ENCODE peak calls at places on chromosomes 3 and 15, in nine cellular contexts. C is glutamatergic neuron, R is dorsolateral prefrontal cortex, I is stomach, V is WERI-Rb-1, G is fibroblast of mammary gland, B is cardiac muscle cell, X is astrocyte, P is fibroblast of lung. A is an unnamed sample.

GRCh38 chr3:73546961-73547360 is 77.8 kb downstream of the PDZRN3 start:
- DNase-seq in X (peak; percentile 98), G (peak; percentile 95), C (no peak), P (peak; percentile 85), V (no peak), R (no peak), I (no peak), B (no peak), A (peak; percentile 52)

GRCh38 chr3:126216416-126216815 is 36.0 kb upstream of the ALDH1L1 start:
- DNase-seq in G (peak; percentile 15), P (peak; percentile 2), V (no peak), R (no peak), I (no peak), B (no peak), C (no peak), X (peak; percentile 66), A (no peak)

GRCh38 chr3:10780922-10781321 is 35.1 kb upstream of the SLC6A11 start:
- DNase-seq in G (no peak), P (no peak), V (no peak), I (no peak), R (no peak), C (no peak), B (no peak), X (no peak), A (no peak)

GRCh38 chr15:78203346-78204225 is 30.8 kb downstream of the ACSBG1 start:
- DNase-seq in P (no peak), V (no peak), C (no peak), I (peak; percentile 21), G (no peak), X (no peak), R (peak; percentile 43), B (no peak), A (no peak)

GRCh38 chr3:149604125-149604851 is 53.5 kb downstream of the WWTR1 start:
- DNase-seq in G (peak; percentile 49), R (no peak), X (no peak), P (no peak), C (peak; percentile 60), B (no peak), V (peak; percentile 66), I (no peak), A (no peak)

GRCh38 chr3:51963951-51964451 is 3.3 kb downstream of the PCBP4 start:
- DNase-seq in G (no peak), X (no peak), C (peak; percentile 77), I (no peak), B (peak; percentile 32), R (peak; percentile 44), P (no peak), V (peak; percentile 99), A (no peak)

GRCh38 chr3:142152349-142152748 is 3.0 kb upstream of the TFDP2 start:
- DNase-seq in V (no peak), I (no peak), X (no peak), B (peak; percentile 38), G (no peak), C (peak; percentile 25), R (no peak), P (no peak), A (no peak)

GRCh38 chr3:160012108-160012507 is 23.5 kb downstream of the IL12A start:
- DNase-seq in P (no peak), C (no peak), B (no peak), R (no peak), G (no peak), X (no peak), V (no peak), I (no peak), A (no peak)

GRCh38 chr15:64792282-64792681 is 16.9 kb upstream of the RBPMS2 start:
- DNase-seq in R (no peak), G (peak; percentile 35), B (no peak), C (no peak), P (no peak), V (no peak), X (peak; percentile 3), I (no peak), A (no peak)

DNA sequence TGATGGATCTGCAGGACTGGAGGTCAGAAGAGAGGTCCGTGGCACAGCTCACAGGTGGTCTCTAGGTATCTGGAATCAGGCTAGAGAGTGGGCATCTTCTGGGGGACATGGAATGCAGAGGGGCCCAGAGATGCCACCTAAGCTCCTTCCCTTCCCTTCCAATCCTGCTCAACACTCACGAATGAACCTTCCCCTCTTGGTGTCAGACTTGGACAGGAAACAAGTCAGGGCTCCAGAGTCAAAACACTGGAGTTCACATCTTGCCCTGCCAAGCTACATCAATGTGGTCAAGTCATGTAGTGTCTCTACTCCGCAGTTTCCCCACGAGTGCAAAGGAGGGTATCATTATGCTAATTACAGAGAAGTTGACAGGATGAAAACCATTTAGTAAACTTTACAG is 16.0 kb upstream of the RBPMS2 start:
- DNase-seq in C (no peak), X (no peak), V (no peak), I (no peak), R (no peak), P (no peak), G (no peak), B (no peak), A (no peak)
- TF ChIP-seq CTCF in C (no peak), X (no peak), V (no peak), I (no peak), R (no peak), P (no peak), G (no peak), B (no peak), A (no peak)

GRCh38 chr3:36696799-36697198 is 67.6 kb downstream of the DCLK3 start:
- DNase-seq in B (no peak), C (no peak), I (no peak), V (no peak), G (no peak), X (no peak), R (no peak), P (no peak), A (no peak)

GRCh38 chr3:36698314-36698713 is 66.0 kb downstream of the DCLK3 start:
- DNase-seq in P (no peak), R (no peak), C (no peak), V (no peak), B (no peak), I (no peak), X (no peak), G (no peak), A (no peak)

GRCh38 chr3:36695769-36696137 is 68.6 kb downstream of the DCLK3 start:
- DNase-seq in P (peak; percentile 49), B (no peak), C (no peak), R (no peak), V (no peak), I (no peak), G (peak; percentile 78), X (peak; percentile 87), A (no peak)

GRCh38 chr3:36695113-36695768 is 69.1 kb downstream of the DCLK3 start:
- DNase-seq in G (no peak), R (no peak), P (no peak), C (no peak), X (no peak), I (no peak), V (no peak), B (no peak), A (no peak)

DNA sequence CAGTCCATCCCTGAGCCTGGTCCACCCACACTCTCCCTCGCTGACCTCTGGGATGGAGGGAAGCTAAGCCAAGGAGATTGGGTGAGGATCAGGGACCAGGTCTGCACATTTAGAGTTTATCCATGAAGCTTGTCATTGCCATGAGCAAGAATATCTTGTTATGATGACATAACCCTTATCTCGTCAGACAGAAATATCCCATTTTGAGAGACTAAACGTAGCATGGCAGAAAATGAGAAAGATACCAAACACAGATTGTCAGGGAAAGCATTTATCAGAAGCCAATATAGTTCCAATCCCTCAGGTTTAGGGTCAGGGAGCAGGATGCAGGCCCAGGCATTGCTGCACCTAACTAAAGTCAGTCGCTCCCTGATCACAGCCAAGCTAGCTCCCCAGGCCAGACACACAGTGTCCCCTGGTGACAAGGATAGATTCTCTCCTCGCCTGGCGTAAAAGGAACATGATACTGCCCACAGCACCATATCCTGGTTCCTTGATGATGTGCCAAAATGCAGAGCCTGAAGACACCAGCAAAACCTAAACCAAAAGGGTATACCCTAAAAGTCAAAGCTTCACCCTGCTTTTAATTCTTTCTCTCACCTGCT is 66.9 kb downstream of the DCLK3 start:
- DNase-seq in X (no peak), G (no peak), I (no peak), V (peak; percentile 44), B (peak; percentile 38), C (no peak), P (no peak), R (no peak), A (no peak)
- TF ChIP-seq CTCF in X (no peak), G (no peak), I (no peak), V (peak; percentile 57), B (no peak), C (no peak), P (no peak), R (no peak), A (peak; percentile 16)

GRCh38 chr15:79292011-79292410 is 9.5 kb downstream of the ANKRD34C start:
- DNase-seq in I (no peak), G (no peak), B (no peak), V (no peak), R (no peak), P (no peak), X (no peak), C (no peak), A (no peak)

GRCh38 chr15:79299836-79300235 is 11.1 kb upstream of the TMED3 start:
- DNase-seq in P (no peak), I (no peak), R (no peak), V (no peak), B (no peak), X (no peak), C (no peak), G (no peak), A (no peak)

GRCh38 chr15:79294075-79294474 is 11.6 kb downstream of the ANKRD34C start:
- DNase-seq in B (peak; percentile 43), C (no peak), X (no peak), G (no peak), V (no peak), I (no peak), R (no peak), P (no peak), A (no peak)

GRCh38 chr15:79290642-79291275 is 8.2 kb downstream of the ANKRD34C start:
- DNase-seq in C (no peak), X (no peak), P (no peak), R (no peak), G (no peak), V (no peak), B (no peak), I (no peak), A (no peak)

DNA sequence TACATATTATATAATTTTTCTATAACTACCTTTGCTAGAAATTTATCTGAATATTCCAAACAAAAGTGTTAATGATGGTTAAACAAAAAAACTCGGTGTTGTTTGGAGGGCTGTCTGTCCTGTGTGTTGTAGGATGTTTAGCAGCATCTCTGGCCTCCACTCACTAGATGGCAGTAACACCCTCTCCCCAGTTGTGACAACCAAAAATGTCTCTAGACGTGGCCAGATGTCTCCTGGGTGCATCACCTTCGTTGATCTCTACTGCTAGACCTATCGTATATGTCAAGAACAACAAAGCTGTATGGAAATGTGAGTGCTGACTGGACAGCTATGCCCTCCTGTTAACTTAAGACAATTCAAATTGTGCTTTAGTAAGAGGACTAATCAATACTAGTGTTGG is 14.1 kb downstream of the ANKRD34C start:
- DNase-seq in I (no peak), B (no peak), X (no peak), C (no peak), P (no peak), V (peak; percentile 21), G (no peak), R (no peak), A (no peak)
- TF ChIP-seq CTCF in I (no peak), B (no peak), X (no peak), C (no peak), P (no peak), V (peak; percentile 49), G (peak; percentile 23), R (no peak), A (no peak)

GRCh38 chr15:39472661-39473657 is 107.9 kb upstream of the THBS1 start:
- DNase-seq in V (no peak), B (peak; percentile 29), X (peak; percentile 10), I (peak; percentile 58), P (peak; percentile 100), C (no peak), R (no peak), G (peak; percentile 97), A (peak; percentile 98)

GRCh38 chr15:39474657-39475056 is 106.2 kb upstream of the THBS1 start:
- DNase-seq in B (no peak), G (no peak), R (no peak), C (no peak), X (no peak), V (no peak), I (no peak), P (no peak), A (no peak)

GRCh38 chr15:39468341-39468740 is 112.5 kb upstream of the THBS1 start:
- DNase-seq in B (no peak), R (no peak), P (peak; percentile 19), I (no peak), V (no peak), C (no peak), X (no peak), G (no peak), A (no peak)

GRCh38 chr15:39468828-39469227 is 112.1 kb upstream of the THBS1 start:
- DNase-seq in I (no peak), B (no peak), P (peak; percentile 25), R (no peak), V (no peak), C (no peak), G (no peak), X (no peak), A (no peak)

DNA sequence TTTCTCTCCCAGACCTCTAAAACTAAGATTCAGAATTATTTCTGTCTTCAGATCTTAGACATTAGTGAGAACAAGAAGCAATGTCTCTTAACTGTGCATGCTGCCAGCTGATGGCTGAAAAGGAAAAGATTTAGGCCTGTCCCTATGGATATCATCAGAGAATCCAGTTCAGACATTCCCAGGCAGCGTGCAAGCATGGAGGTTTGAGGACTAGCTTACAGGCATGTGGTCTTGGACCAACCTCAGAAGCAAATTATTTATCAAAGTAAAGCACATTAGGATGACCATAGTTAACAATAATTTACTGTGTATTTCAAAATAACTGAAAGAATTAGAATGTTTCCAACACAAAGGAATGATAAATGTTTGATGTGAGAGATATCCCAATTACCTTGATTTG is 109.1 kb upstream of the THBS1 start:
- DNase-seq in C (no peak), I (no peak), B (no peak), G (no peak), P (peak; percentile 19), V (no peak), R (no peak), X (peak; percentile 10), A (no peak)
- TF ChIP-seq CTCF in C (no peak), I (no peak), B (no peak), G (no peak), P (no peak), V (no peak), R (no peak), X (no peak), A (no peak)

A was measured in AG09319.